ENCODE peak calls at places on chromosomes 5 and 9, in four cellular contexts. L is cardiac fibroblast, I is breast epithelium, T is stomach. H is an unnamed sample.

GRCh38 chr5:108560581-108560980 is 178.7 kb upstream of the FBXL17 start:
- DNase-seq in L (peak), T (no peak), I (no peak), H (no peak)

GRCh38 chr5:6611561-6612256 is 21.1 kb downstream of the NSUN2 start:
- DNase-seq in L (no peak), T (no peak), I (no peak), H (no peak)

GRCh38 chr5:148443998-148444397 is 60.2 kb downstream of the FBXO38 start:
- DNase-seq in I (no peak), L (peak), T (peak), H (peak)

GRCh38 chr5:78746990-78747389 is 98.4 kb upstream of the LHFPL2 start:
- DNase-seq in I (no peak), T (no peak), L (no peak), H (no peak)

GRCh38 chr9:137986268-137987099 is 108.9 kb downstream of the CACNA1B start:
- DNase-seq in I (no peak), T (no peak), L (no peak), H (no peak)

GRCh38 chr5:54988218-54988617 is 2.8 kb upstream of the ESM1 start:
- DNase-seq in I (no peak), T (no peak), L (no peak), H (no peak)

GRCh38 chr9:97880336-97880735 is 27.3 kb downstream of the FOXE1 start:
- DNase-seq in L (peak), T (no peak), I (no peak), H (no peak)

GRCh38 chr9:127561491-127562270 is 50.4 kb upstream of the STXBP1 start:
- DNase-seq in L (peak), T (peak), I (peak), H (no peak)

GRCh38 chr9:21679432-21679831 is 123.0 kb upstream of the MTAP start:
- DNase-seq in L (peak), T (no peak), I (no peak), H (no peak)

GRCh38 chr9:123757547-123757946 is 172.4 kb downstream of the DENND1A start:
- DNase-seq in L (peak), T (no peak), I (no peak), H (no peak)

GRCh38 chr9:4214506-4214905 is 85.4 kb downstream of the GLIS3 start:
- DNase-seq in L (peak), I (no peak), T (no peak), H (no peak)

GRCh38 chr9:83986223-83986622 is 5.6 kb downstream of the RMI1 start:
- DNase-seq in I (no peak), T (no peak), L (no peak), H (no peak)

GRCh38 chr9:88052446-88052845 is 78.1 kb upstream of the CDK20 start:
- DNase-seq in T (no peak), I (no peak), L (no peak), H (no peak)

GRCh38 chr5:150789943-150790611 is 11.5 kb downstream of the SMIM3 start:
- DNase-seq in T (no peak), I (no peak), L (peak), H (no peak)

GRCh38 chr5:118605761-118606160 is 382.6 kb downstream of the DTWD2 start:
- DNase-seq in L (no peak), I (no peak), T (no peak), H (no peak)

GRCh38 chr5:135008981-135009735 is 24.9 kb downstream of the PITX1 start:
- DNase-seq in T (no peak), I (peak), L (no peak), H (no peak)

GRCh38 chr5:107651326-107651725 is 19.4 kb downstream of the EFNA5 start:
- DNase-seq in L (no peak), T (no peak), I (no peak), H (no peak)

GRCh38 chr5:95836544-95836943 is 14.0 kb upstream of the GLRX start:
- DNase-seq in I (no peak), T (no peak), L (peak), H (no peak)

GRCh38 chr9:33628865-33629410 is 104.9 kb downstream of the ANKRD18B start:
- DNase-seq in L (no peak), T (no peak), I (no peak), H (no peak)
- TF ChIP-seq CTCF in L (no peak), T (no peak), I (no peak), H (no peak)

DNA sequence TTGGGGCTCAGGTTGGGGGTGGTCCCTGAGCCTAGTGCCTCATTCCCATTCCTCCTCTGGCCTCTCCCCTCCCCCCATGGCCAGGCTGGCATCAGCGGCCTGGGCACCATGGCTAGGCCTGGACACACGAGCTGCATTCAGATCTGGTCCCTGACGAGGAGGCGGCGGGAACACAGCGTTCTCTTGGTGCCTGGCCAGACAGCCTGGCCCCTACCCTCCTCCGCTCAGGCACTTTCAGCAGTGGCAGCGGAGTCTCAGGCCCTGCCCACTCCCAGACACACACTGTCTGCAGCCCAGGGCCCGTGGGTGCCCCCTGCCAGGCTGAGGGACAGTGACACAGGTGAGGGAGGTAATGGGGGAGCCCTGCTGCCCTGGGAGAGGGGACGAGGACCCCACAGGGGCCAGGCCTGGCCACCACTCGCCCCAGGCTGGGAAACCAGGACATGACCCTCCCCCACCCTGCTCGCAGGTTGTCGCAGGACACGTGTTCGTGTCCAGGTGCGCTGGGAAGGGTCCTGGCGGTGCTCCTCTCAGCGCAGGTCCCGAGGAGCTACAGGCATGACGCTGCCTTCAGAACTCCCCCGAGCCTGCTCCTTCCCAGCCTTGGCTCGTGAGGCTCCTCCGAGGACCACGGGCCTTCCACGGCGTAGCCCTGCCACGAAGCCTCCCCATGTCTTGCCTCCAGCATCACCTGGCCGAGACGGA is 19.9 kb upstream of the UBAC1 start:
- DNase-seq in T (no peak), I (no peak), L (no peak), H (peak)
- TF ChIP-seq CTCF in T (no peak), I (no peak), L (no peak), H (peak)

GRCh38 chr9:113578877-113579269 is 115.3 kb downstream of the RGS3 start:
- DNase-seq in I (peak), T (peak), L (peak), H (no peak)

GRCh38 chr9:113579270-113580040 is 115.9 kb downstream of the RGS3 start:
- DNase-seq in I (no peak), T (peak), L (no peak), H (no peak)

GRCh38 chr9:113580954-113581311 is 117.4 kb downstream of the RGS3 start:
- DNase-seq in L (no peak), I (no peak), T (no peak), H (no peak)

GRCh38 chr9:113581865-113582697 is 118.6 kb downstream of the RGS3 start:
- DNase-seq in I (no peak), L (no peak), T (peak), H (peak)

GRCh38 chr9:113580041-113580953 is 116.8 kb downstream of the RGS3 start:
- DNase-seq in L (peak), I (peak), T (peak), H (no peak)
- TF ChIP-seq CTCF in L (no peak), I (no peak), T (peak), H (no peak)

DNA sequence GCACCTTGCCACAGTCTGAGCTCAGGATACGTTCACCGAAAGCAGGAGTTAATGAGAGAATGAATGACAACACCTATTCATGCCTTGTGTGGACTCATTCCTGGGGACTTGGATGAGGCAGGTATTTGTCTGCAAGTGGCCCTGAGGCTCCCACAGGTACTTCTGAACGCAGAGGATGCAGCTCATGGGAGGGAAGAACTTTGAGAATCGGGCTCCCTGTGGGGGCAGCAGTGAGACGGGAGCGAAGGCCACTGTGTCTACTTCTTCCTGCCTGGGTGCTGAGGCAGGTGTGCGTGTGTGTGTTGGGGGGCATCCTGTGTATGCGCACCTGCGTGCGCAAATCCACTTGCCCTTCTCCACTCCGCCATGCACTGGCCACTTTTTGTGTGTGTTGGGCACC is 42.2 kb downstream of the PTPN3 start:
- DNase-seq in I (no peak), T (no peak), L (no peak), H (no peak)
- TF ChIP-seq CTCF in I (no peak), T (no peak), L (no peak), H (no peak)

GRCh38 chr9:89382026-89382986 is 64.0 kb downstream of the SECISBP2 start:
- DNase-seq in I (no peak), T (no peak), L (no peak), H (no peak)

GRCh38 chr9:89379508-89380115 is 61.3 kb downstream of the SECISBP2 start:
- DNase-seq in L (no peak), I (no peak), T (no peak), H (no peak)

GRCh38 chr9:89383030-89383720 is 64.9 kb downstream of the SECISBP2 start:
- DNase-seq in I (no peak), L (no peak), T (no peak), H (no peak)

GRCh38 chr9:89380437-89381307 is 62.4 kb downstream of the SECISBP2 start:
- DNase-seq in L (no peak), I (no peak), T (no peak), H (no peak)

GRCh38 chr9:89381308-89381609 is 63.0 kb downstream of the SECISBP2 start:
- DNase-seq in I (no peak), T (no peak), L (no peak), H (no peak)
- TF ChIP-seq CTCF in I (no peak), T (no peak), L (no peak), H (no peak)

GRCh38 chr9:136629879-136630661 is 32.6 kb upstream of the EGFL7 start:
- DNase-seq in T (peak), I (no peak), L (peak), H (no peak)
- TF ChIP-seq CTCF in T (peak), I (peak), L (peak), H (peak)

DNA sequence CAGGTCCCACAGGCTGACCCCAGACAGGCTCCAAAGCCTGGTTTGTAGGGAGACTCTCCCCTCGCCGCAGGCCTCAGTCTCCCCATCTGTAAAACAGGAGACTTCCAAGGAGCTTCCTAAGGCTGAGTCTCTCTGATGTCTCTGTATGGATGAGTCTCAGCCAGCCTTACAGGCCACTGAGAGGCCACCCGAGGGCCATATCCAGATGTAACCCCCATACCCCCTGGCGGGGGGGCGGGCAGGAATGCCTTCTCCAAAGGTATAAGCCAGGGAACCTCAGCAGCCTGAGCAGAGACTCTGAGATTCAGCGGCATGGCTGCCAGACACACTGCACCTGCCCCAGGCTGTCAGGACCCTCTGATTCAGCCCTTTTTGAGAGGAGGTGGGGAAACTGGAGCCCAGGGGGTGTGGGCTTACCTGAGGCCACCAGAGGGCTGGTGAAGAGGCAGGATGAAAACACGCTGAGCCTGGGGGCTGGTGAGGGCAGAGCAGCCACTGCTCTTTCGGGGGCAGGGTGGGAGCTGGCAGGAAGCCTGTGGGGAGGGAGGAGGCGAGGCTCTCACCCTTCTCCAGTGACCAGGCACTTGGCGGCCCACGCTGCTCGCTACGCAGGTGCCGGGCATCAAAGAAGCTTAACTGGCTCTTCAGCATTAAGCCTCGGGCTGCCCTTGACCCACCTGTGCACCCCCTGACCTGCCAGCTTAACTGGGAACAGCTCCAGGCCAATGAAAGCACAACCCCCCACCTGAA is 5.5 kb upstream of the SUSD3 start:
- DNase-seq in T (no peak), L (no peak), I (no peak), H (no peak)
- TF ChIP-seq CTCF in T (no peak), L (no peak), I (no peak), H (no peak)